ENCODE peak calls at places on chromosomes 12 and 14, in nine cellular contexts. V is activated T-cell treated with anti-CD3 and anti-CD28 coated beads for 24 hours; Q is kidney tubule cell; G is effector CD4-positive, alpha-beta T cell; H is sciatic nerve; J is WTC11; O is NCI-H1105 treated with DMSO at 0.1 percent for 48 hours; L is MM.1S; B is Right ventricle myocardium inferior. M is an unnamed sample.

GRCh38 chr14:82075566-82075965 is 541.9 kb upstream of the SEL1L start:
- DNase-seq in J (peak), G (no peak), Q (peak), L (peak), V (no peak), H (peak), O (no peak), B (peak), M (no peak)

GRCh38 chr12:4051616-4052015 is 178.4 kb upstream of the PARP11 start:
- DNase-seq in Q (no peak), G (no peak), B (no peak), V (no peak), O (no peak), L (no peak), H (no peak), J (no peak), M (no peak)

GRCh38 chr12:65742481-65742971 is 81.8 kb upstream of the HMGA2 start:
- DNase-seq in H (no peak), Q (no peak), O (no peak), B (no peak), J (peak), L (no peak), V (no peak), G (no peak), M (no peak)

GRCh38 chr14:105537580-105538474 is 11.4 kb downstream of the TMEM121 start:
- DNase-seq in V (peak), Q (peak), O (peak), H (peak), B (peak), J (peak), L (peak), G (peak), M (peak)

GRCh38 chr12:76341436-76342030 is 6.7 kb downstream of the BBS10 start:
- DNase-seq in B (no peak), H (no peak), V (no peak), Q (peak), L (no peak), O (no peak), G (no peak), J (no peak), M (no peak)

GRCh38 chr14:92861856-92862807 is 60.8 kb upstream of the CHGA start:
- DNase-seq in Q (no peak), G (no peak), B (no peak), H (no peak), O (no peak), J (no peak), V (no peak), L (no peak), M (no peak)

GRCh38 chr14:74018029-74018703 is 922 bp downstream of the ENTPD5 start:
- DNase-seq in O (no peak), L (no peak), V (no peak), Q (peak), J (no peak), H (no peak), G (no peak), B (no peak), M (no peak)

GRCh38 chr14:58479975-58480374 is 52.5 kb downstream of the KIAA0586 start:
- DNase-seq in H (no peak), J (no peak), B (no peak), O (no peak), V (no peak), G (no peak), L (no peak), Q (no peak), M (no peak)

GRCh38 chr14:102235275-102235897 is 69.6 kb downstream of the MOK start:
- DNase-seq in L (peak), H (peak), J (peak), B (peak), G (peak), O (peak), V (peak), Q (peak), M (peak)

GRCh38 chr14:70754989-70755388 is 54.3 kb downstream of the MAP3K9 start:
- DNase-seq in B (no peak), H (no peak), G (no peak), J (no peak), L (no peak), O (no peak), V (no peak), Q (peak), M (no peak)

GRCh38 chr14:100749967-100750597 is 23.4 kb downstream of the DLK1 start:
- DNase-seq in O (no peak), Q (no peak), V (no peak), B (no peak), G (no peak), L (no peak), J (no peak), H (no peak), M (no peak)